ENCODE peak calls at places on chromosomes 1 and 21, in seven cellular contexts. Q, O, A, V, P, X and W are unnamed samples.

GRCh38 chr1:240350910-240351331 is 259.2 kb downstream of the FMN2 start:
- DNase-seq in O (peak; percentile 56), P (no peak), X (no peak), Q (no peak), V (no peak), A (no peak), W (no peak)

GRCh38 chr1:209103135-209103534 is 480.4 kb upstream of the CAMK1G start:
- DNase-seq in P (no peak), X (no peak), O (no peak), Q (no peak), A (no peak), V (no peak), W (no peak)

GRCh38 chr1:114437812-114438211 is 73.2 kb downstream of the TRIM33 start:
- DNase-seq in X (no peak), P (no peak), V (no peak), A (no peak), Q (no peak), O (no peak), W (no peak)

GRCh38 chr1:167328306-167328705 is 107.6 kb downstream of the POU2F1 start:
- DNase-seq in V (no peak), X (no peak), A (no peak), O (no peak), P (no peak), Q (no peak), W (no peak)

GRCh38 chr1:111364690-111365089 is 62.8 kb downstream of the OVGP1 start:
- DNase-seq in Q (no peak), O (peak; percentile 23), X (no peak), A (no peak), V (no peak), P (no peak), W (no peak)

GRCh38 chr1:62585481-62586155 is 11.7 kb upstream of the ANGPTL3 start:
- DNase-seq in O (no peak), Q (no peak), X (no peak), A (no peak), V (no peak), P (peak; percentile 18), W (no peak)

GRCh38 chr1:168136709-168137514 is at the start of gene GPR161:
- DNase-seq in X (no peak), P (no peak), V (peak; percentile 60), Q (no peak), A (no peak), O (peak; percentile 42), W (peak; percentile 76)

GRCh38 chr1:174039069-174039468 is 16.9 kb upstream of the RC3H1 start:
- DNase-seq in V (no peak), P (no peak), O (no peak), A (no peak), Q (no peak), X (no peak), W (no peak)

GRCh38 chr1:75083848-75084514 is 50.2 kb upstream of the LHX8 start:
- DNase-seq in Q (no peak), P (no peak), V (no peak), A (no peak), X (no peak), O (peak; percentile 72), W (no peak)

GRCh38 chr21:42669069-42669468 is 15.6 kb downstream of the PDE9A start:
- DNase-seq in O (no peak), P (no peak), Q (no peak), X (no peak), A (no peak), V (no peak), W (no peak)

GRCh38 chr1:207969528-207969927 is 58.6 kb upstream of the CD34 start:
- DNase-seq in X (no peak), A (no peak), O (no peak), Q (no peak), P (no peak), V (no peak), W (no peak)

GRCh38 chr1:247332215-247332900 is 691 bp upstream of the ZNF496 start:
- DNase-seq in O (no peak), V (peak; percentile 74), A (peak; percentile 42), X (peak; percentile 32), P (no peak), Q (peak; percentile 28), W (peak; percentile 83)

GRCh38 chr1:48216941-48217340 is 5.6 kb upstream of the SLC5A9 start:
- DNase-seq in O (no peak), Q (no peak), A (no peak), V (no peak), P (no peak), X (no peak), W (no peak)

GRCh38 chr1:192807221-192807967 is 1.4 kb upstream of the RGS2 start:
- DNase-seq in P (no peak), Q (no peak), X (no peak), V (no peak), O (no peak), A (no peak), W (no peak)

GRCh38 chr1:1946540-1946939 is 27.5 kb upstream of the TMEM52 start:
- DNase-seq in V (peak; percentile 75), Q (no peak), O (no peak), X (no peak), A (no peak), P (no peak), W (no peak)

GRCh38 chr1:30087465-30087864 is 635.9 kb downstream of the MATN1 start:
- DNase-seq in O (no peak), A (no peak), Q (no peak), V (no peak), P (no peak), X (no peak), W (no peak)

GRCh38 chr21:39093526-39093925 is 89.7 kb downstream of the PSMG1 start:
- DNase-seq in X (no peak), Q (no peak), O (no peak), V (no peak), P (no peak), A (no peak), W (no peak)

GRCh38 chr1:3543076-3544049 is 67.9 kb downstream of the MEGF6 start:
- DNase-seq in X (no peak), O (peak; percentile 7), V (no peak), A (no peak), P (no peak), Q (no peak), W (no peak)

GRCh38 chr1:232096751-232097150 is 470.2 kb downstream of the DISC1 start:
- DNase-seq in V (no peak), A (no peak), X (no peak), P (no peak), Q (no peak), O (no peak), W (no peak)